ENCODE peak calls at places on chromosome 14, in five cellular contexts. T, S, M, Y and W are unnamed samples.

GRCh38 chr14:68931063-68931462 is 48.0 kb downstream of the ACTN1 start:
- DNase-seq in S (no peak), Y (no peak), M (no peak), T (no peak), W (no peak)

GRCh38 chr14:64723691-64724577 is 19.7 kb downstream of the PLEKHG3 start:
- DNase-seq in Y (no peak), M (peak), S (peak), T (peak), W (peak)

GRCh38 chr14:61438860-61439765 is 117.7 kb downstream of the PRKCH start:
- DNase-seq in T (no peak), Y (peak), M (peak), S (peak), W (peak)

GRCh38 chr14:59321184-59321952 is 132.9 kb downstream of the DAAM1 start:
- DNase-seq in T (no peak), Y (no peak), M (peak), S (peak), W (no peak)

GRCh38 chr14:69539631-69540410 is 34.9 kb downstream of the CCDC177 start:
- DNase-seq in M (peak), T (no peak), S (peak), Y (peak), W (peak)

GRCh38 chr14:100893228-100893601 is 10.3 kb downstream of the RTL1 start:
- DNase-seq in Y (no peak), M (no peak), T (no peak), S (no peak), W (no peak)

GRCh38 chr14:22668417-22668816 is 24.3 kb upstream of the OR6J1 start:
- DNase-seq in M (peak), S (no peak), Y (no peak), T (no peak), W (no peak)

GRCh38 chr14:52399104-52399503 is 85.0 kb downstream of the PTGER2 start:
- DNase-seq in T (no peak), S (no peak), Y (no peak), M (no peak), W (no peak)

GRCh38 chr14:89409961-89410360 is 7.1 kb downstream of the FOXN3 start:
- DNase-seq in S (peak), Y (no peak), T (no peak), M (no peak), W (no peak)

GRCh38 chr14:89466939-89467338 is 49.9 kb upstream of the FOXN3 start:
- DNase-seq in S (peak), T (peak), Y (no peak), M (no peak), W (no peak)

GRCh38 chr14:67705211-67705610 is 3.5 kb downstream of the RDH12 start:
- DNase-seq in Y (no peak), M (no peak), T (no peak), S (peak), W (no peak)

GRCh38 chr14:100616854-100617714 is 29.9 kb upstream of the BEGAIN start:
- DNase-seq in M (no peak), T (peak), S (no peak), Y (no peak), W (peak)

GRCh38 chr14:95040723-95041476 is 116.4 kb downstream of the DICER1 start:
- DNase-seq in T (no peak), Y (no peak), M (no peak), S (no peak), W (no peak)

GRCh38 chr14:53608369-53608768 is 348.3 kb downstream of the BMP4 start:
- DNase-seq in S (peak), M (no peak), Y (no peak), T (no peak), W (no peak)

GRCh38 chr14:69439516-69440270 is 41.2 kb downstream of the SLC39A9 start:
- DNase-seq in Y (no peak), S (no peak), M (no peak), T (no peak), W (no peak)

GRCh38 chr14:52007637-52008036 is 18.3 kb downstream of the RTRAF start:
- DNase-seq in M (no peak), S (no peak), T (no peak), Y (no peak), W (no peak)

GRCh38 chr14:22510527-22511110 is 78.4 kb downstream of the DAD1 start:
- DNase-seq in Y (no peak), S (no peak), M (peak), T (no peak), W (no peak)

DNA sequence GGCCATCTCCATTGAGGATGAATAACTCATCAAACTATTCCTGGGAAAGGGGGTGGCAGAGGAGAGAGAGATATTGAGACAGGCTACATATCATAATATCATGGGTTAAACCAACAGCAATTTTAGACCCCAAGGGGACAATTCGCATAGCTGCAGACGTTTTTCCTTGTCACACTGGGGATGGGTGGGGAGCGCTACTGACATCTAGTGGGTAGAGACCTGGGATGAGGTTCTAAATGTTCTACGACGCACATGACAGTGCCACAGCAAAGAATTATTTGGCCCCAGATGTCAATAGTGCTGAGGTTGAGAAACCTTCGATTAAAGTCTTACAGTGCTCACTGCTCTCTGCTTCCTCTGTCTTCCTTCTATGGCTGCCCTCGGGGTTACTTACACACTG is 425.6 kb downstream of the NRXN3 start:
- DNase-seq in S (peak), Y (no peak), M (no peak), T (no peak), W (no peak)
- TF ChIP-seq CTCF in S (peak), Y (no peak), M (peak), T (no peak), W (peak)

GRCh38 chr14:104009297-104009696 is 67.0 kb upstream of the RD3L start:
- DNase-seq in Y (no peak), M (no peak), T (no peak), S (peak), W (no peak)
- TF ChIP-seq CTCF in Y (no peak), M (no peak), T (no peak), S (no peak), W (no peak)

GRCh38 chr14:72478397-72479025 is 415.4 kb downstream of the DPF3 start:
- DNase-seq in M (peak), S (no peak), T (no peak), Y (no peak), W (no peak)

GRCh38 chr14:72476657-72477499 is 417.0 kb downstream of the DPF3 start:
- DNase-seq in T (peak), M (peak), S (peak), Y (no peak), W (no peak)

GRCh38 chr14:72471346-72471745 is 422.6 kb downstream of the DPF3 start:
- DNase-seq in T (no peak), Y (no peak), S (no peak), M (peak), W (no peak)

DNA sequence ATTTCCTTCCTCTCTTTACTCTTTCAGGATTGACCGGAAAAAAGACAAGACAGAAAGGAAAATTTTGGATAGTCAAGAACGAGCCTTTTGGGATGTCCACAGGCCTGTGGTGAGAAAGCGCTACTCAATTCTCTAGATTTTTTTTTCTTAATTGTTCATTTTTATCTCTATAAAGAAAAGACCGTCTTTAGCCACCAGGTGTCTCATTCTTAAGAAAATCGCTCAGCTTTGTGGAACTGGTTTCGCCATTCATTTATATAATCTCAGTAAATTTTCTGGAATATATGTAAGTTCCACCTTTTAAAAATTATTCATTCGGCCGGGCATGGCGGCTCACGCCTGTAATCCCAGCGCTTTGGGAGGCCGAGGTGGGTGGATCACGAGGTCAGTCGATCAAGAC is 421.1 kb downstream of the DPF3 start:
- DNase-seq in M (no peak), T (no peak), Y (no peak), S (no peak), W (no peak)
- TF ChIP-seq CTCF in M (no peak), T (no peak), Y (no peak), S (no peak), W (no peak)

GRCh38 chr14:96357216-96357615 is 5.9 kb downstream of the ATG2B start:
- DNase-seq in Y (no peak), S (no peak), M (no peak), T (no peak), W (no peak)
- TF ChIP-seq CTCF in Y (no peak), S (no peak), M (no peak), T (no peak), W (no peak)

GRCh38 chr14:21070610-21071224 is 613 bp downstream of the ARHGEF40 start:
- DNase-seq in M (peak), T (no peak), S (peak), Y (peak), W (peak)
- TF ChIP-seq CTCF in M (no peak), T (no peak), S (no peak), Y (no peak), W (no peak)

GRCh38 chr14:38605193-38606114 is 349.6 kb upstream of the CLEC14A start:
- DNase-seq in M (no peak), S (no peak), T (no peak), Y (no peak), W (no peak)
- TF ChIP-seq CTCF in M (no peak), S (peak), T (no peak), Y (no peak), W (peak)

DNA sequence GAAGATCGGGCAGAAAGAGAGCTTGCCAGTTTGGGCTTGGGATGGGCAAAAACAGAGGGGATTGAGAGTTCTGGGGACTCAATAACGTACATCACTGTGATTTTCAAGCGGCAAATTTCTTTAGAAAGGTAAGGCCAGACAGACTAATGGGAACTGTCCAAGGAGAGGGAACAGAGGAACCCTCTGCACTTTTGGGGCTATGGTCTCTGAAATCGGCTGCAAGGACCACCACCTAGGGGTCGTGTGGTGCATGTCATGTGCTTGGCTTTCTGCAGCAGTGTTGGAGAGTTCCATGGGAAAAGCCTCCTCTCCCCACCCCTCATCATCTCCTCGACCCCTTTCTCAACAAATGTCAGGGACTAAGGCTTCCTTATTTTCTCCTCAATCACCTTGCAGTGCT is 79.6 kb downstream of the PPM1A start:
- DNase-seq in S (no peak), T (no peak), M (no peak), Y (no peak), W (no peak)
- TF ChIP-seq CTCF in S (no peak), T (no peak), M (no peak), Y (no peak), W (no peak)

GRCh38 chr14:106530423-106531107 is 1004.2 kb downstream of the TMEM121 start:
- DNase-seq in S (no peak), M (no peak), Y (no peak), T (peak), W (no peak)
- TF ChIP-seq CTCF in S (no peak), M (no peak), Y (no peak), T (peak), W (no peak)